ENCODE peak calls at places on chromosomes 5 and 9, in four cellular contexts. One of them, this sample, is unnamed. For H3K27me3, the result is how much of the 10 kb centered on the place peaks cover.

GRCh38 chr5:169945831-169946261 is 34.4 kb downstream of the INSYN2B start:
- DNase-seq in Peyer's patch: no peak
- DNase-seq in GM23248: peak
- DNase-seq in left ventricle myocardium inferior: peak
- DNase-seq in this sample: peak

GRCh38 chr9:135554718-135555117 is 6.8 kb upstream of the PAEP start:
- DNase-seq in Peyer's patch: no peak
- DNase-seq in GM23248: no peak
- DNase-seq in left ventricle myocardium inferior: no peak
- DNase-seq in this sample: no peak

GRCh38 chr9:36836486-36836885 is 197.6 kb downstream of the PAX5 start:
- DNase-seq in Peyer's patch: no peak
- DNase-seq in GM23248: no peak
- DNase-seq in left ventricle myocardium inferior: no peak
- DNase-seq in this sample: no peak

GRCh38 chr5:150113047-150113744 is 26.8 kb upstream of the CSF1R start:
- DNase-seq in Peyer's patch: no peak
- DNase-seq in GM23248: peak
- DNase-seq in left ventricle myocardium inferior: no peak
- DNase-seq in this sample: peak

GRCh38 chr9:14366071-14366470 is 52.1 kb upstream of the NFIB start:
- DNase-seq in Peyer's patch: no peak
- DNase-seq in GM23248: peak
- DNase-seq in left ventricle myocardium inferior: no peak
- DNase-seq in this sample: no peak

GRCh38 chr5:76163111-76163628 is 80.0 kb downstream of the SV2C start:
- DNase-seq in Peyer's patch: no peak
- DNase-seq in GM23248: no peak
- DNase-seq in left ventricle myocardium inferior: no peak
- DNase-seq in this sample: no peak

GRCh38 chr5:89769975-89770374 is 639.6 kb downstream of the CETN3 start:
- DNase-seq in Peyer's patch: no peak
- DNase-seq in GM23248: peak
- DNase-seq in left ventricle myocardium inferior: no peak
- DNase-seq in this sample: no peak

GRCh38 chr5:76111510-76112174 is 28.5 kb downstream of the SV2C start:
- DNase-seq in Peyer's patch: no peak
- DNase-seq in GM23248: peak
- DNase-seq in left ventricle myocardium inferior: no peak
- DNase-seq in this sample: no peak

GRCh38 chr9:38423939-38424843 is at the start of gene IGFBPL1:
- DNase-seq in Peyer's patch: no peak
- DNase-seq in GM23248: peak
- DNase-seq in left ventricle myocardium inferior: no peak
- DNase-seq in this sample: no peak

GRCh38 chr5:149693482-149693881 is 36.6 kb upstream of the PPARGC1B start:
- DNase-seq in Peyer's patch: no peak
- DNase-seq in GM23248: no peak
- DNase-seq in left ventricle myocardium inferior: no peak
- DNase-seq in this sample: no peak

GRCh38 chr5:79793722-79794121 is 104.1 kb downstream of the CMYA5 start:
- DNase-seq in Peyer's patch: no peak
- DNase-seq in GM23248: no peak
- DNase-seq in left ventricle myocardium inferior: no peak
- DNase-seq in this sample: no peak

GRCh38 chr9:106075568-106075967 is 381.2 kb downstream of the TMEM38B start:
- DNase-seq in Peyer's patch: no peak
- DNase-seq in GM23248: no peak
- DNase-seq in left ventricle myocardium inferior: no peak
- DNase-seq in this sample: no peak

GRCh38 chr9:132857031-132857430 is 21.1 kb downstream of the AK8 start:
- DNase-seq in Peyer's patch: peak
- DNase-seq in GM23248: peak
- DNase-seq in left ventricle myocardium inferior: peak
- DNase-seq in this sample: no peak

GRCh38 chr5:84870369-84870768 is 485.7 kb upstream of the EDIL3 start:
- DNase-seq in Peyer's patch: no peak
- DNase-seq in GM23248: no peak
- DNase-seq in left ventricle myocardium inferior: no peak
- DNase-seq in this sample: no peak

GRCh38 chr5:180072556-180072955 is 997 bp upstream of the RNF130 start:
- DNase-seq in Peyer's patch: no peak
- DNase-seq in GM23248: no peak
- DNase-seq in left ventricle myocardium inferior: no peak
- DNase-seq in this sample: no peak

GRCh38 chr9:20624201-20625002 is 2.1 kb upstream of the MLLT3 start:
- DNase-seq in Peyer's patch: peak
- DNase-seq in GM23248: peak
- DNase-seq in left ventricle myocardium inferior: peak
- DNase-seq in this sample: peak

GRCh38 chr5:143195496-143195895 is 208.0 kb downstream of the NR3C1 start:
- DNase-seq in Peyer's patch: no peak
- DNase-seq in GM23248: peak
- DNase-seq in left ventricle myocardium inferior: no peak
- DNase-seq in this sample: no peak

GRCh38 chr5:82332064-82332855 is 54.1 kb upstream of the RPS23 start:
- DNase-seq in Peyer's patch: no peak
- DNase-seq in GM23248: peak
- DNase-seq in left ventricle myocardium inferior: no peak
- DNase-seq in this sample: no peak

GRCh38 chr9:136693490-136694162 is 6.4 kb upstream of the AGPAT2 start:
- DNase-seq in Peyer's patch: peak
- DNase-seq in GM23248: peak
- DNase-seq in left ventricle myocardium inferior: no peak
- DNase-seq in this sample: no peak

GRCh38 chr9:136848393-136849037 is 694 bp upstream of the PHPT1 start:
- DNase-seq in Peyer's patch: peak
- DNase-seq in GM23248: peak
- DNase-seq in left ventricle myocardium inferior: peak
- DNase-seq in this sample: no peak

GRCh38 chr5:154923441-154924430 is 14.3 kb downstream of the GEMIN5 start:
- DNase-seq in Peyer's patch: no peak
- DNase-seq in GM23248: no peak
- DNase-seq in left ventricle myocardium inferior: no peak
- DNase-seq in this sample: no peak

GRCh38 chr9:121692606-121693505 is 41.4 kb downstream of the DAB2IP start:
- DNase-seq in Peyer's patch: no peak
- DNase-seq in GM23248: peak
- DNase-seq in left ventricle myocardium inferior: no peak
- DNase-seq in this sample: no peak

GRCh38 chr5:6548752-6549151 is 84.1 kb downstream of the NSUN2 start:
- DNase-seq in Peyer's patch: no peak
- DNase-seq in GM23248: no peak
- DNase-seq in left ventricle myocardium inferior: no peak
- DNase-seq in this sample: no peak

GRCh38 chr9:87422999-87423398 is 74.7 kb upstream of the DAPK1 start:
- DNase-seq in Peyer's patch: no peak
- DNase-seq in GM23248: no peak
- DNase-seq in left ventricle myocardium inferior: no peak
- DNase-seq in this sample: no peak

GRCh38 chr9:134724231-134724911 is 82.8 kb downstream of the COL5A1 start:
- DNase-seq in Peyer's patch: no peak
- DNase-seq in GM23248: peak
- DNase-seq in left ventricle myocardium inferior: peak
- DNase-seq in this sample: no peak

GRCh38 chr5:172585114-172585513 is 55.9 kb upstream of the NEURL1B start:
- DNase-seq in Peyer's patch: no peak
- DNase-seq in GM23248: no peak
- DNase-seq in left ventricle myocardium inferior: no peak
- DNase-seq in this sample: no peak

GRCh38 chr5:135018457-135018856 is 15.6 kb downstream of the PITX1 start:
- DNase-seq in Peyer's patch: no peak
- DNase-seq in GM23248: no peak
- DNase-seq in left ventricle myocardium inferior: no peak
- DNase-seq in this sample: peak

GRCh38 chr5:20105915-20106314 is 117.9 kb upstream of the CDH18 start:
- DNase-seq in Peyer's patch: no peak
- DNase-seq in GM23248: no peak
- DNase-seq in left ventricle myocardium inferior: no peak
- DNase-seq in this sample: no peak

GRCh38 chr5:133489632-133490031 is 122.7 kb downstream of the FSTL4 start:
- DNase-seq in Peyer's patch: no peak
- DNase-seq in GM23248: no peak
- DNase-seq in left ventricle myocardium inferior: no peak
- DNase-seq in this sample: no peak

GRCh38 chr5:100615362-100615761 is 80.2 kb downstream of the FAM174A start:
- DNase-seq in Peyer's patch: no peak
- DNase-seq in GM23248: no peak
- DNase-seq in left ventricle myocardium inferior: no peak
- DNase-seq in this sample: no peak

GRCh38 chr9:116156621-116157314 is 3.2 kb downstream of the PAPPA start:
- DNase-seq in Peyer's patch: peak
- DNase-seq in GM23248: peak
- DNase-seq in left ventricle myocardium inferior: peak
- DNase-seq in this sample: peak

GRCh38 chr5:126004636-126005035 is 418.6 kb upstream of the GRAMD2B start:
- DNase-seq in Peyer's patch: no peak
- DNase-seq in GM23248: no peak
- DNase-seq in left ventricle myocardium inferior: no peak
- DNase-seq in this sample: no peak

GRCh38 chr9:78405461-78405860 is 108.5 kb downstream of the PSAT1 start:
- DNase-seq in Peyer's patch: no peak
- DNase-seq in GM23248: no peak
- DNase-seq in left ventricle myocardium inferior: no peak
- DNase-seq in this sample: no peak

GRCh38 chr5:119290607-119291006 is 65.2 kb upstream of the TNFAIP8 start:
- DNase-seq in Peyer's patch: no peak
- DNase-seq in GM23248: no peak
- DNase-seq in left ventricle myocardium inferior: no peak
- DNase-seq in this sample: no peak

GRCh38 chr9:136095028-136095494 is at the start of gene NACC2:
- DNase-seq in Peyer's patch: peak
- DNase-seq in GM23248: peak
- DNase-seq in left ventricle myocardium inferior: peak
- DNase-seq in this sample: no peak

GRCh38 chr9:111683351-111683750 is 21.9 kb downstream of the GNG10 start:
- DNase-seq in Peyer's patch: no peak
- DNase-seq in GM23248: no peak
- DNase-seq in left ventricle myocardium inferior: no peak
- DNase-seq in this sample: no peak

GRCh38 chr5:2739360-2740050 is 12.0 kb downstream of the IRX2 start:
- DNase-seq in Peyer's patch: no peak
- DNase-seq in GM23248: peak
- DNase-seq in left ventricle myocardium inferior: no peak
- DNase-seq in this sample: no peak

GRCh38 chr9:136228107-136228875 is 17.3 kb downstream of the QSOX2 start:
- DNase-seq in Peyer's patch: no peak
- DNase-seq in GM23248: peak
- DNase-seq in left ventricle myocardium inferior: no peak
- DNase-seq in this sample: no peak

GRCh38 chr9:34990908-34991832 is 1.6 kb downstream of the DNAJB5 start:
- DNase-seq in Peyer's patch: no peak
- DNase-seq in GM23248: peak
- DNase-seq in left ventricle myocardium inferior: no peak
- DNase-seq in this sample: no peak
- H3K27ac ChIP-seq in Peyer's patch: peak
- H3K27ac ChIP-seq in GM23248: peak
- H3K27ac ChIP-seq in left ventricle myocardium inferior: peak
- H3K27ac ChIP-seq in this sample: peak

DNA sequence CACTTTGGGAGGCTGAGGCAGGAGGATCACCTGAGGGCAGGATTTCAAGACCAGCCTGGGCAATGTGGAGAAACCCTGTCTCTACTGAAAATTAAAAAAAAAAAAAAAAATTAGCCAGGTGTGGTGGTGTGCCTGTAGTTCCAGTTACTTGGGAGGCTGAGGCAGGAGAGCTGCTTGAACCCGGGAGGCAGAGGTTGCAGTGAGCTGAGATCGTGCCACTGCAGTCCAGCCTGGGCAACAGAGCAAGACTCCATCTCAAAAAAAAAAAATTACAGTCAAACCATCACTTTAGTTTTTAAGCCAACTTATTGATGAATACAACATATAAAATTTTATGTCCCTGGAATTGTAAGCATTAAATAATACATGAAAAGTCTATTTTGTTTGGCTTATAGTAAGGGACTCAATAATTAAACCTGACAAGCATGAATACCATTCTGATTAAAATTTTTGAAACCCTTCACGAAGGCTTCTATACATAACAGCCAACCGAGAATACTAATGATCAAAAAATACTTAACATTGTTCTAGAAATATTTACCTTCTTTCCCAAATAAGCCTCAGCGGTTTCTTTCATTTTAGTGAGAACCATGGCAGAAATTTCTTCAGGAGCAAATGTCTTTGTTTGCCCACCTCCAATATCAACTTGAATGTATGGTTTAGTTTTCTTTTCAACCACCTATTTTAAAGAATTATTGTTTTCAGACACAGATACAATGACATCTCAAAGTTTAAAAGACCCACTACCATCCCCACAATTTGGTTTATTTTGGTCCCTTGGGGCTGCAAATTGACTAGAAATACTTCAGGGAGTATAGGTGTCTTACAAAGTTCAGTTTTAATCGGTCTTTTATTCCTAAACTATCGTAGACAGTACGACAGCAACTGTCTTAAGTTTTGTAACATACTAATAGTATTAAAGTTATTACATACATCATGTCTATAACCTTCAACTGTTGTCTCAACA is 1.2 kb downstream of the HSPA5 start:
- DNase-seq in Peyer's patch: no peak
- DNase-seq in GM23248: no peak
- DNase-seq in left ventricle myocardium inferior: no peak
- DNase-seq in this sample: no peak
- H3K4me3 ChIP-seq in Peyer's patch: peak
- H3K4me3 ChIP-seq in GM23248: peak
- H3K4me3 ChIP-seq in left ventricle myocardium inferior: peak
- H3K4me3 ChIP-seq in this sample: peak

DNA sequence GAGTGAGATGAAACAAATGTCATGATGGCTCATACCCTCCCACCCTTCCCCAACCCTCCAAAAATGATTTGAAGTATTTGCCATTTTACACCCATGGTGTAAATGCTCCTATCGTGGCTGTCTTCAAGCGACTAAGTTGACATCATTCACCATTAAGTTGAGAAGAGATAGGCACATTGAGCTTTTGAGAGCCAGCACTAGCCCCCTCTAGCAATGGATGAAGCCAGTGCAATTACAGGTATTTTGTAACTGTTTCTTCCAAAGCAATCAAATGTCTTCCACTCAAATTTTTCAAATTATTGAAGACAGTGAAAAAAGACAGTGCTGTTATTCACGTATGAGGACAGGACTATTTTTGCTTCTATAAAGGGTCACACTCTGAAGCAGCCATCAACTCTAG is 371.5 kb upstream of the KLF4 start:
- DNase-seq in Peyer's patch: no peak
- DNase-seq in GM23248: no peak
- DNase-seq in left ventricle myocardium inferior: no peak
- DNase-seq in this sample: no peak
- H3K27me3 ChIP-seq in Peyer's patch: under half
- H3K27me3 ChIP-seq in GM23248: under half
- H3K27me3 ChIP-seq in left ventricle myocardium inferior: under half
- H3K27me3 ChIP-seq in this sample: under half

DNA sequence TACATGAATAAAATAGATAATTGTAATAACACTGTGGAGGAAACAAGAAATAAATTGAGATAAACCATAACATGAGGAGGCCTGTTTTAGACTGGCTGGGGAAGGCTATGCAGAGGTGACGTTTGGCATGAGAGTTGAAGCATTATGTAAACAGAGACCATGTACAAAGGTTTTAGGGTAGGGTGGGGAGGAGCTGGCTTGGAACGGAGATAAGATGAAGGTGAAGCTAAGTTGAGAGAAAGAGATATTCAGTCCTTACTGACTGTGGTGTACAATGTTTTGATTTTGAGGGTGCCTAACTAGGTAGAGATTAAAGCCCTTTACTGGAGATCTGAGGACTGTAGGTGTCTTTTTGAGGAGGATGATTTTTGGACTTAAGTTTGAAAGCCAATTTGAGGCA is 17.8 kb downstream of the MAN2A1 start:
- DNase-seq in Peyer's patch: no peak
- DNase-seq in GM23248: no peak
- DNase-seq in left ventricle myocardium inferior: no peak
- DNase-seq in this sample: no peak
- H3K27ac ChIP-seq in Peyer's patch: no peak
- H3K27ac ChIP-seq in GM23248: no peak
- H3K27ac ChIP-seq in left ventricle myocardium inferior: no peak
- H3K27ac ChIP-seq in this sample: no peak